ENCODE peak calls at places on chromosome 9, in eight cellular contexts. U, J, N, L, P, W, M and G are unnamed samples.

GRCh38 chr9:107733530-107733907 is 243.9 kb upstream of the KLF4 start:
- DNase-seq in U (no peak), L (peak), P (peak), J (no peak), N (no peak), M (no peak), W (no peak), G (peak)

GRCh38 chr9:127931092-127931881 is 710 bp upstream of the PIP5KL1 start:
- DNase-seq in W (no peak), N (peak), M (no peak), P (no peak), L (peak), J (peak), U (no peak), G (peak)

GRCh38 chr9:28001096-28001495 is 427.8 kb upstream of the C9orf72 start:
- DNase-seq in U (no peak), W (no peak), J (no peak), N (no peak), M (no peak), P (no peak), L (no peak), G (no peak)

GRCh38 chr9:124659099-124659659 is 111.9 kb downstream of the NR6A1 start:
- DNase-seq in P (peak), W (peak), M (peak), J (peak), L (peak), U (peak), N (peak), G (peak)

GRCh38 chr9:136036050-136036449 is 59.0 kb downstream of the NACC2 start:
- DNase-seq in L (no peak), P (no peak), W (no peak), U (no peak), M (no peak), N (peak), J (no peak), G (no peak)

GRCh38 chr9:36950389-36950788 is 83.7 kb downstream of the PAX5 start:
- DNase-seq in W (no peak), U (no peak), J (no peak), P (no peak), L (no peak), M (no peak), N (no peak), G (no peak)

GRCh38 chr9:35374910-35375309 is 115.0 kb upstream of the RUSC2 start:
- DNase-seq in P (no peak), J (no peak), W (no peak), U (no peak), M (no peak), L (no peak), N (no peak), G (no peak)

GRCh38 chr9:120914410-120914809 is 12.2 kb downstream of the TRAF1 start:
- DNase-seq in U (no peak), P (peak), W (no peak), L (no peak), J (no peak), N (no peak), M (no peak), G (no peak)

GRCh38 chr9:135552698-135553161 is 6.8 kb downstream of the OBP2A start:
- DNase-seq in P (no peak), M (no peak), N (no peak), J (no peak), L (no peak), W (no peak), U (no peak), G (no peak)

GRCh38 chr9:128940271-128940921 is 7.0 kb downstream of the DOLK start:
- DNase-seq in U (no peak), W (peak), N (no peak), M (no peak), L (no peak), P (no peak), J (peak), G (no peak)

GRCh38 chr9:89922099-89922498 is 317.3 kb downstream of the GADD45G start:
- DNase-seq in J (peak), P (no peak), M (no peak), L (no peak), W (no peak), N (no peak), U (no peak), G (no peak)

GRCh38 chr9:94648191-94648590 is 8.9 kb upstream of the FBP1 start:
- DNase-seq in P (no peak), U (no peak), M (no peak), J (no peak), N (no peak), L (no peak), W (no peak), G (no peak)

GRCh38 chr9:70641031-70641430 is 226.6 kb upstream of the KLF9 start:
- DNase-seq in U (no peak), W (no peak), J (no peak), N (no peak), L (no peak), M (no peak), P (no peak), G (no peak)

GRCh38 chr9:97721396-97721795 is 24.3 kb upstream of the XPA start:
- DNase-seq in W (no peak), N (no peak), P (no peak), U (no peak), M (no peak), L (no peak), J (no peak), G (peak)

GRCh38 chr9:124574534-124574933 is 67.3 kb upstream of the NR5A1 start:
- DNase-seq in J (no peak), W (no peak), L (no peak), P (no peak), M (no peak), U (no peak), N (no peak), G (no peak)

GRCh38 chr9:35431467-35431866 is 58.4 kb upstream of the RUSC2 start:
- DNase-seq in M (no peak), N (no peak), W (no peak), J (no peak), L (no peak), P (no peak), U (no peak), G (no peak)

GRCh38 chr9:121285835-121286687 is 18.1 kb downstream of the GSN start:
- DNase-seq in W (no peak), P (peak), M (no peak), L (peak), J (no peak), U (no peak), N (peak), G (peak)

GRCh38 chr9:100281676-100282387 is 70.9 kb downstream of the TEX10 start:
- DNase-seq in M (no peak), P (no peak), U (no peak), L (no peak), W (no peak), N (no peak), J (peak), G (no peak)

GRCh38 chr9:129979346-129979745 is 63.6 kb downstream of the FNBP1 start:
- DNase-seq in U (no peak), P (no peak), J (no peak), N (no peak), M (no peak), W (no peak), L (no peak), G (no peak)

GRCh38 chr9:69131682-69132081 is 42.4 kb upstream of the TJP2 start:
- DNase-seq in U (no peak), J (no peak), W (no peak), P (no peak), M (no peak), N (peak), L (peak), G (peak)

GRCh38 chr9:18985464-18985951 is 47.5 kb downstream of the SAXO1 start:
- DNase-seq in W (no peak), N (no peak), M (no peak), J (no peak), U (no peak), P (no peak), L (no peak), G (no peak)

GRCh38 chr9:131635285-131635684 is 90.0 kb downstream of the PRRT1B start:
- DNase-seq in M (peak), J (no peak), W (no peak), P (peak), N (peak), L (peak), U (no peak), G (peak)

GRCh38 chr9:34809504-34810186 is 99.7 kb upstream of the CCL21 start:
- DNase-seq in J (peak), N (peak), U (no peak), M (no peak), L (no peak), P (no peak), W (peak), G (peak)

GRCh38 chr9:33468797-33469621 is 4.7 kb downstream of the NOL6 start:
- DNase-seq in P (no peak), N (no peak), U (no peak), L (no peak), J (no peak), M (no peak), W (no peak), G (no peak)

GRCh38 chr9:124040935-124041816 is 29.6 kb downstream of the LHX2 start:
- DNase-seq in P (no peak), J (peak), U (no peak), M (peak), L (no peak), W (peak), N (no peak), G (peak)

GRCh38 chr9:91533382-91533781 is 109.8 kb upstream of the NFIL3 start:
- DNase-seq in N (no peak), W (no peak), P (no peak), L (no peak), U (no peak), J (no peak), M (no peak), G (no peak)

GRCh38 chr9:69319324-69320040 is 5.5 kb upstream of the ENTREP1 start:
- DNase-seq in J (no peak), U (no peak), M (no peak), W (no peak), N (no peak), P (no peak), L (no peak), G (no peak)

GRCh38 chr9:35793461-35793860 is 2.1 kb downstream of the NPR2 start:
- DNase-seq in P (no peak), N (no peak), L (no peak), U (no peak), W (no peak), M (no peak), J (peak), G (no peak)

GRCh38 chr9:91896096-91896495 is 53.9 kb downstream of the ROR2 start:
- DNase-seq in L (no peak), U (no peak), P (no peak), W (no peak), J (peak), N (no peak), M (no peak), G (no peak)